ENCODE peak calls at places on chromosomes 11 and 22, in six cellular contexts. M is cardiac muscle cell, P is dorsolateral prefrontal cortex, Z is GM12891, A is AG08396, L is activated gamma-delta T cell treated with Interleukin-2 at 50 U/mL for 16 hours. W is an unnamed sample.

GRCh38 chr22:43869799-43870198 is 7.5 kb upstream of the SULT4A1 start:
- DNase-seq in M (no peak), P (no peak), Z (no peak), A (no peak), L (no peak), W (no peak)

GRCh38 chr11:125441648-125442410 is 54.2 kb downstream of the FEZ1 start:
- DNase-seq in M (no peak), P (no peak), Z (no peak), A (no peak), L (no peak), W (no peak)

GRCh38 chr11:117219995-117220394 is 11.9 kb downstream of the PCSK7 start:
- DNase-seq in M (no peak), P (no peak), Z (no peak), A (no peak), L (no peak), W (no peak)

GRCh38 chr22:31752096-31752847 is 1.5 kb upstream of the DEPDC5 start:
- DNase-seq in M (no peak), P (no peak), Z (no peak), A (no peak), L (no peak), W (no peak)

GRCh38 chr11:1829039-1829820 is 5.6 kb upstream of the SYT8 start:
- DNase-seq in M (no peak), P (no peak), Z (no peak), A (peak; percentile 89), L (no peak), W (peak; percentile 93)

GRCh38 chr11:60764879-60765278 is 8.2 kb downstream of the MS4A15 start:
- DNase-seq in M (no peak), P (no peak), Z (no peak), A (no peak), L (no peak), W (peak; percentile 35)

GRCh38 chr11:103844327-103845215 is 191.9 kb upstream of the DDI1 start:
- DNase-seq in M (no peak), P (no peak), Z (no peak), A (no peak), L (no peak), W (no peak)

GRCh38 chr11:43736502-43737193 is 56.1 kb downstream of the HSD17B12 start:
- DNase-seq in M (peak; percentile 67), P (no peak), Z (no peak), A (peak; percentile 29), L (no peak), W (no peak)

GRCh38 chr11:69443138-69443967 is 38.1 kb upstream of the LINC01488 start:
- DNase-seq in M (peak; percentile 95), P (peak; percentile 88), Z (peak; percentile 93), A (peak; percentile 98), L (peak; percentile 44), W (peak; percentile 98)

GRCh38 chr11:110230377-110230776 is 66.0 kb downstream of the RDX start:
- DNase-seq in M (no peak), P (no peak), Z (no peak), A (no peak), L (no peak), W (no peak)

GRCh38 chr22:38754247-38755154 is 1.3 kb downstream of the SUN2 start:
- DNase-seq in M (peak; percentile 41), P (peak; percentile 70), Z (no peak), A (peak; percentile 62), L (no peak), W (peak; percentile 93)

GRCh38 chr22:44505796-44506354 is 7.8 kb upstream of the RTL6 start:
- DNase-seq in M (no peak), P (no peak), Z (no peak), A (no peak), L (no peak), W (no peak)

GRCh38 chr11:19777342-19778102 is 64.9 kb downstream of the NAV2 start:
- DNase-seq in M (peak; percentile 23), P (no peak), Z (peak; percentile 46), A (peak; percentile 76), L (no peak), W (no peak)

W was measured in T47D.